ENCODE peak calls at places on chromosomes 1 and 21, in ten cellular contexts. P is mesothelial cell of epicardium, G is sigmoid colon, C is upper lobe of right lung, Q is pancreas, M is fibroblast of mammary gland, S is dorsolateral prefrontal cortex, R is astrocyte of the spinal cord, W is BJ, L is heart left ventricle. K is an unnamed sample.

GRCh38 chr1:2279210-2279639 is 51.1 kb downstream of the SKI start:
- DNase-seq in G (peak; percentile 86), W (peak; percentile 60), P (peak; percentile 63), C (peak; percentile 81), S (no peak), Q (no peak), M (peak; percentile 82), L (peak; percentile 85), R (peak; percentile 95), K (peak; percentile 74)

GRCh38 chr1:151222130-151222529 is 23.8 kb downstream of the PIP5K1A start:
- DNase-seq in W (no peak), P (no peak), L (no peak), R (no peak), M (peak; percentile 33), S (no peak), Q (no peak), C (no peak), G (no peak), K (no peak)

GRCh38 chr1:186304982-186305949 is 69.8 kb downstream of the TPR start:
- DNase-seq in R (peak; percentile 17), S (no peak), G (no peak), Q (no peak), L (no peak), W (no peak), C (no peak), M (peak; percentile 56), P (no peak), K (no peak)

GRCh38 chr1:214317734-214318133 is 36.8 kb downstream of the SMYD2 start:
- DNase-seq in L (no peak), C (no peak), Q (no peak), G (no peak), R (peak; percentile 55), M (peak; percentile 42), S (no peak), W (no peak), P (no peak), K (no peak)

GRCh38 chr1:45685308-45686080 is 839 bp downstream of the GPBP1L1 start:
- DNase-seq in C (no peak), W (no peak), R (peak; percentile 39), L (no peak), P (no peak), G (no peak), Q (no peak), M (peak; percentile 16), S (no peak), K (no peak)

GRCh38 chr1:18385239-18385790 is 95.4 kb upstream of the KLHDC7A start:
- DNase-seq in P (no peak), G (no peak), L (no peak), Q (no peak), R (no peak), C (no peak), M (no peak), W (no peak), S (no peak), K (peak; percentile 29)

GRCh38 chr1:54982739-54983138 is 2.3 kb downstream of the TMEM61 start:
- DNase-seq in L (no peak), S (no peak), W (no peak), R (no peak), C (peak; percentile 6), M (no peak), G (no peak), P (no peak), Q (no peak), K (no peak)

GRCh38 chr1:32886012-32886827 is at the start of gene HPCA:
- DNase-seq in C (peak; percentile 82), M (peak; percentile 41), S (no peak), Q (peak; percentile 63), G (no peak), W (no peak), L (peak; percentile 69), P (peak; percentile 80), R (peak; percentile 44), K (peak; percentile 46)

GRCh38 chr1:28193701-28194161 is 17.2 kb upstream of the PTAFR start:
- DNase-seq in C (peak; percentile 49), L (no peak), W (no peak), M (no peak), S (no peak), G (no peak), Q (no peak), R (no peak), P (no peak), K (no peak)

GRCh38 chr1:25944986-25945385 is 38.8 kb upstream of the STMN1 start:
- DNase-seq in L (no peak), W (no peak), G (no peak), P (no peak), M (peak; percentile 23), R (no peak), C (peak; percentile 23), Q (no peak), S (no peak), K (no peak)

GRCh38 chr1:224615861-224616760 is at the start of gene CNIH3:
- DNase-seq in G (no peak), R (peak; percentile 90), L (no peak), C (no peak), Q (peak; percentile 81), P (peak; percentile 44), W (no peak), M (peak; percentile 84), S (peak; percentile 53), K (no peak)

GRCh38 chr1:186210258-186210657 is 164.8 kb downstream of the TPR start:
- DNase-seq in P (no peak), R (no peak), C (no peak), Q (no peak), W (no peak), M (no peak), S (no peak), L (no peak), G (no peak), K (no peak)

GRCh38 chr21:42845296-42845965 is 33.9 kb downstream of the WDR4 start:
- DNase-seq in W (no peak), R (peak; percentile 46), L (no peak), S (peak; percentile 47), P (no peak), M (no peak), C (peak; percentile 73), G (peak; percentile 75), Q (peak; percentile 50), K (peak; percentile 54)

GRCh38 chr21:34276711-34277425 is 86.9 kb upstream of the KCNE2 start:
- DNase-seq in R (no peak), G (no peak), C (no peak), S (no peak), L (no peak), P (no peak), M (peak; percentile 31), W (no peak), Q (no peak), K (no peak)

GRCh38 chr1:153682730-153683129 is 4.2 kb downstream of the NPR1 start:
- DNase-seq in C (peak; percentile 51), P (no peak), Q (no peak), L (no peak), S (no peak), G (no peak), R (no peak), M (no peak), W (no peak), K (no peak)

GRCh38 chr1:165631403-165632151 is 543 bp downstream of the MGST3 start:
- DNase-seq in M (peak; percentile 90), Q (peak; percentile 55), G (peak; percentile 82), C (peak; percentile 81), L (peak; percentile 45), P (no peak), R (peak; percentile 88), W (peak; percentile 53), S (no peak), K (peak; percentile 42)
- TF ChIP-seq CTCF in M (peak; percentile 24), Q (no peak), G (no peak), C (no peak), L (no peak), P (no peak), R (peak; percentile 7), W (peak; percentile 41), S (no peak), K (no peak)

GRCh38 chr1:232385221-232385620 is 244.7 kb downstream of the SIPA1L2 start:
- DNase-seq in R (peak; percentile 82), G (peak; percentile 54), L (no peak), W (no peak), C (no peak), Q (no peak), S (peak; percentile 70), P (no peak), M (peak; percentile 61), K (no peak)
- TF ChIP-seq CTCF in R (peak; percentile 4), G (no peak), L (no peak), W (no peak), C (no peak), Q (no peak), S (no peak), P (no peak), M (no peak), K (no peak)

GRCh38 chr1:205076245-205076761 is 8.0 kb downstream of the TMEM81 start:
- DNase-seq in P (no peak), W (no peak), G (no peak), R (no peak), S (no peak), M (no peak), C (no peak), Q (no peak), L (no peak), K (no peak)

GRCh38 chr1:205074513-205074912 is 9.7 kb downstream of the TMEM81 start:
- DNase-seq in M (no peak), R (no peak), L (no peak), C (peak; percentile 27), G (no peak), W (no peak), P (no peak), S (no peak), Q (no peak), K (no peak)

GRCh38 chr1:205077934-205078311 is 6.3 kb downstream of the TMEM81 start:
- DNase-seq in M (peak; percentile 49), C (no peak), S (no peak), P (no peak), Q (no peak), W (no peak), R (no peak), L (no peak), G (no peak), K (no peak)

GRCh38 chr1:205075642-205076155 is 8.6 kb downstream of the TMEM81 start:
- DNase-seq in C (no peak), W (no peak), M (no peak), G (no peak), R (no peak), P (no peak), L (no peak), S (no peak), Q (no peak), K (no peak)

GRCh38 chr1:205077158-205077933 is 6.9 kb downstream of the TMEM81 start:
- DNase-seq in Q (no peak), G (no peak), P (no peak), C (no peak), M (no peak), W (no peak), L (no peak), R (no peak), S (no peak), K (no peak)
- TF ChIP-seq CTCF in Q (no peak), G (no peak), P (no peak), C (no peak), M (no peak), W (no peak), L (no peak), R (no peak), S (no peak), K (no peak)

DNA sequence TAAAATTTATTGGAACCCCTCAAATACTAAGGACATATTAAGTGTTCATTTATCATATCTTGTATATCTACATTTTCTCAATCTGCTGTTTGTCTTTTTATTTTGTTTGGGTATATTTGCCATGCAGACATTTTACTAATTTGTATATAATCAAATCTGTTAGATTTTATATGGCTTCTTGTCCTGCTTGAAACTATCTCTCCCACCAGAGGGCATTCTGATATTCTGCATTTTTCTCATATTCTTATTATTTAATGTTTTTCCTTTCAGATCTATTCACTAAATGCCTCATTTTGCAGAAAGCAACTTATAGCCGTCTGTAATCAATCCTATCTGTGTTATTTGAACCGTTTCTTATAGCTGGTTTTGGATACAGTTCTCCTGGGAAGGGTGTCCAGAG is 745.5 kb downstream of the LRRIQ3 start:
- DNase-seq in R (peak; percentile 3), S (no peak), P (no peak), Q (no peak), L (no peak), G (no peak), C (no peak), M (no peak), W (no peak), K (no peak)
- TF ChIP-seq CTCF in R (peak; percentile 22), S (peak; percentile 27), P (no peak), Q (no peak), L (no peak), G (no peak), C (no peak), M (no peak), W (no peak), K (no peak)